ENCODE peak calls at places on chromosome 20, in seven cellular contexts. One of them, this sample, is unnamed.

GRCh38 chr20:44810061-44810390 is 320 bp downstream of the RIMS4 start:
- DNase-seq in CD4-positive, alpha-beta T cell: no peak
- DNase-seq in upper lobe of right lung: no peak
- DNase-seq in suprapubic skin: no peak
- DNase-seq in colonic mucosa: no peak
- DNase-seq in neural progenitor cell: no peak
- DNase-seq in uterus: no peak
- DNase-seq in this sample: no peak

GRCh38 chr20:17682103-17682888 is at the start of gene RRBP1:
- DNase-seq in CD4-positive, alpha-beta T cell: peak; percentile 92
- DNase-seq in upper lobe of right lung: peak; percentile 100
- DNase-seq in colonic mucosa: peak; percentile 98
- DNase-seq in suprapubic skin: peak; percentile 99
- DNase-seq in neural progenitor cell: peak; percentile 99
- DNase-seq in uterus: peak; percentile 98
- DNase-seq in this sample: peak; percentile 99

GRCh38 chr20:51422912-51423667 is 119.4 kb downstream of the NFATC2 start:
- DNase-seq in neural progenitor cell: no peak
- DNase-seq in colonic mucosa: no peak
- DNase-seq in CD4-positive, alpha-beta T cell: no peak
- DNase-seq in suprapubic skin: no peak
- DNase-seq in uterus: no peak
- DNase-seq in upper lobe of right lung: no peak
- DNase-seq in this sample: peak; percentile 35

GRCh38 chr20:43187476-43188233 is 2.1 kb downstream of the PTPRT start:
- DNase-seq in CD4-positive, alpha-beta T cell: peak; percentile 38
- DNase-seq in uterus: peak; percentile 60
- DNase-seq in upper lobe of right lung: peak; percentile 84
- DNase-seq in neural progenitor cell: peak; percentile 77
- DNase-seq in suprapubic skin: peak; percentile 91
- DNase-seq in colonic mucosa: peak; percentile 70
- DNase-seq in this sample: peak; percentile 85

GRCh38 chr20:57006411-57007170 is 259.9 kb downstream of the BMP7 start:
- DNase-seq in colonic mucosa: no peak
- DNase-seq in CD4-positive, alpha-beta T cell: no peak
- DNase-seq in suprapubic skin: no peak
- DNase-seq in uterus: no peak
- DNase-seq in neural progenitor cell: peak; percentile 80
- DNase-seq in upper lobe of right lung: no peak
- DNase-seq in this sample: no peak

GRCh38 chr20:57464642-57465211 is 60.2 kb downstream of the CTCFL start:
- DNase-seq in colonic mucosa: no peak
- DNase-seq in suprapubic skin: no peak
- DNase-seq in neural progenitor cell: no peak
- DNase-seq in CD4-positive, alpha-beta T cell: no peak
- DNase-seq in upper lobe of right lung: no peak
- DNase-seq in uterus: no peak
- DNase-seq in this sample: peak; percentile 72

GRCh38 chr20:23331951-23332350 is 18.6 kb upstream of the NXT1 start:
- DNase-seq in upper lobe of right lung: no peak
- DNase-seq in CD4-positive, alpha-beta T cell: no peak
- DNase-seq in colonic mucosa: no peak
- DNase-seq in neural progenitor cell: peak; percentile 24
- DNase-seq in suprapubic skin: no peak
- DNase-seq in uterus: no peak
- DNase-seq in this sample: no peak

GRCh38 chr20:9592419-9592818 is 78.0 kb downstream of the LAMP5 start:
- DNase-seq in CD4-positive, alpha-beta T cell: no peak
- DNase-seq in neural progenitor cell: no peak
- DNase-seq in suprapubic skin: no peak
- DNase-seq in uterus: no peak
- DNase-seq in upper lobe of right lung: no peak
- DNase-seq in colonic mucosa: no peak
- DNase-seq in this sample: no peak

GRCh38 chr20:19374066-19374615 is 161.7 kb downstream of the SLC24A3 start:
- DNase-seq in suprapubic skin: no peak
- DNase-seq in uterus: no peak
- DNase-seq in CD4-positive, alpha-beta T cell: no peak
- DNase-seq in colonic mucosa: no peak
- DNase-seq in neural progenitor cell: no peak
- DNase-seq in upper lobe of right lung: no peak
- DNase-seq in this sample: no peak

GRCh38 chr20:35226775-35227681 is 538 bp downstream of the MMP24 start:
- DNase-seq in upper lobe of right lung: peak; percentile 76
- DNase-seq in colonic mucosa: peak; percentile 38
- DNase-seq in neural progenitor cell: peak; percentile 90
- DNase-seq in suprapubic skin: no peak
- DNase-seq in CD4-positive, alpha-beta T cell: peak; percentile 26
- DNase-seq in uterus: peak; percentile 43
- DNase-seq in this sample: peak; percentile 74

GRCh38 chr20:38304845-38305447 is 990 bp downstream of the BPI start:
- DNase-seq in neural progenitor cell: peak; percentile 36
- DNase-seq in suprapubic skin: no peak
- DNase-seq in uterus: no peak
- DNase-seq in upper lobe of right lung: peak; percentile 73
- DNase-seq in CD4-positive, alpha-beta T cell: no peak
- DNase-seq in colonic mucosa: peak; percentile 33
- DNase-seq in this sample: peak; percentile 87

GRCh38 chr20:40286991-40287531 is 402.0 kb downstream of the MAFB start:
- DNase-seq in CD4-positive, alpha-beta T cell: no peak
- DNase-seq in suprapubic skin: peak; percentile 89
- DNase-seq in colonic mucosa: peak; percentile 51
- DNase-seq in neural progenitor cell: no peak
- DNase-seq in uterus: peak; percentile 32
- DNase-seq in upper lobe of right lung: peak; percentile 84
- DNase-seq in this sample: peak; percentile 68

GRCh38 chr20:58700121-58700780 is 7.7 kb downstream of the NPEPL1 start:
- DNase-seq in upper lobe of right lung: no peak
- DNase-seq in neural progenitor cell: no peak
- DNase-seq in colonic mucosa: no peak
- DNase-seq in uterus: peak; percentile 2
- DNase-seq in CD4-positive, alpha-beta T cell: no peak
- DNase-seq in suprapubic skin: no peak
- DNase-seq in this sample: peak; percentile 56

GRCh38 chr20:11979306-11980128 is 61.8 kb downstream of the BTBD3 start:
- DNase-seq in suprapubic skin: no peak
- DNase-seq in colonic mucosa: no peak
- DNase-seq in neural progenitor cell: no peak
- DNase-seq in CD4-positive, alpha-beta T cell: no peak
- DNase-seq in upper lobe of right lung: no peak
- DNase-seq in uterus: no peak
- DNase-seq in this sample: no peak

GRCh38 chr20:23005761-23006160 is 29.4 kb upstream of the SSTR4 start:
- DNase-seq in suprapubic skin: no peak
- DNase-seq in colonic mucosa: no peak
- DNase-seq in upper lobe of right lung: no peak
- DNase-seq in neural progenitor cell: no peak
- DNase-seq in uterus: no peak
- DNase-seq in CD4-positive, alpha-beta T cell: no peak
- DNase-seq in this sample: no peak

GRCh38 chr20:6575912-6576391 is 191.5 kb upstream of the BMP2 start:
- DNase-seq in uterus: no peak
- DNase-seq in upper lobe of right lung: no peak
- DNase-seq in suprapubic skin: no peak
- DNase-seq in neural progenitor cell: no peak
- DNase-seq in colonic mucosa: no peak
- DNase-seq in CD4-positive, alpha-beta T cell: no peak
- DNase-seq in this sample: no peak

GRCh38 chr20:38001981-38002380 is 31.3 kb downstream of the TTI1 start:
- DNase-seq in neural progenitor cell: no peak
- DNase-seq in colonic mucosa: no peak
- DNase-seq in suprapubic skin: no peak
- DNase-seq in uterus: no peak
- DNase-seq in upper lobe of right lung: no peak
- DNase-seq in CD4-positive, alpha-beta T cell: no peak
- DNase-seq in this sample: no peak

GRCh38 chr20:25090492-25091429 is 8.8 kb upstream of the VSX1 start:
- DNase-seq in colonic mucosa: peak; percentile 56
- DNase-seq in neural progenitor cell: no peak
- DNase-seq in CD4-positive, alpha-beta T cell: peak; percentile 40
- DNase-seq in upper lobe of right lung: no peak
- DNase-seq in suprapubic skin: no peak
- DNase-seq in uterus: no peak
- DNase-seq in this sample: peak; percentile 90

GRCh38 chr20:40990542-40991120 is 38.0 kb upstream of the TOP1 start:
- DNase-seq in suprapubic skin: peak; percentile 85
- DNase-seq in uterus: peak; percentile 81
- DNase-seq in colonic mucosa: peak; percentile 84
- DNase-seq in neural progenitor cell: peak; percentile 87
- DNase-seq in upper lobe of right lung: peak; percentile 83
- DNase-seq in CD4-positive, alpha-beta T cell: peak; percentile 53
- DNase-seq in this sample: peak; percentile 87

GRCh38 chr20:49464556-49464955 is 17.9 kb downstream of the KCNB1 start:
- DNase-seq in uterus: no peak
- DNase-seq in neural progenitor cell: no peak
- DNase-seq in suprapubic skin: no peak
- DNase-seq in upper lobe of right lung: no peak
- DNase-seq in CD4-positive, alpha-beta T cell: no peak
- DNase-seq in colonic mucosa: no peak
- DNase-seq in this sample: no peak

GRCh38 chr20:49461894-49462293 is 20.6 kb downstream of the KCNB1 start:
- DNase-seq in uterus: no peak
- DNase-seq in suprapubic skin: no peak
- DNase-seq in colonic mucosa: no peak
- DNase-seq in CD4-positive, alpha-beta T cell: no peak
- DNase-seq in neural progenitor cell: no peak
- DNase-seq in upper lobe of right lung: no peak
- DNase-seq in this sample: no peak

GRCh38 chr20:49468412-49468811 is 14.1 kb downstream of the KCNB1 start:
- DNase-seq in neural progenitor cell: no peak
- DNase-seq in CD4-positive, alpha-beta T cell: no peak
- DNase-seq in upper lobe of right lung: no peak
- DNase-seq in uterus: no peak
- DNase-seq in colonic mucosa: no peak
- DNase-seq in suprapubic skin: no peak
- DNase-seq in this sample: no peak

GRCh38 chr20:49469060-49469459 is 13.4 kb downstream of the KCNB1 start:
- DNase-seq in upper lobe of right lung: no peak
- DNase-seq in CD4-positive, alpha-beta T cell: no peak
- DNase-seq in suprapubic skin: no peak
- DNase-seq in neural progenitor cell: no peak
- DNase-seq in uterus: no peak
- DNase-seq in colonic mucosa: no peak
- DNase-seq in this sample: no peak

DNA sequence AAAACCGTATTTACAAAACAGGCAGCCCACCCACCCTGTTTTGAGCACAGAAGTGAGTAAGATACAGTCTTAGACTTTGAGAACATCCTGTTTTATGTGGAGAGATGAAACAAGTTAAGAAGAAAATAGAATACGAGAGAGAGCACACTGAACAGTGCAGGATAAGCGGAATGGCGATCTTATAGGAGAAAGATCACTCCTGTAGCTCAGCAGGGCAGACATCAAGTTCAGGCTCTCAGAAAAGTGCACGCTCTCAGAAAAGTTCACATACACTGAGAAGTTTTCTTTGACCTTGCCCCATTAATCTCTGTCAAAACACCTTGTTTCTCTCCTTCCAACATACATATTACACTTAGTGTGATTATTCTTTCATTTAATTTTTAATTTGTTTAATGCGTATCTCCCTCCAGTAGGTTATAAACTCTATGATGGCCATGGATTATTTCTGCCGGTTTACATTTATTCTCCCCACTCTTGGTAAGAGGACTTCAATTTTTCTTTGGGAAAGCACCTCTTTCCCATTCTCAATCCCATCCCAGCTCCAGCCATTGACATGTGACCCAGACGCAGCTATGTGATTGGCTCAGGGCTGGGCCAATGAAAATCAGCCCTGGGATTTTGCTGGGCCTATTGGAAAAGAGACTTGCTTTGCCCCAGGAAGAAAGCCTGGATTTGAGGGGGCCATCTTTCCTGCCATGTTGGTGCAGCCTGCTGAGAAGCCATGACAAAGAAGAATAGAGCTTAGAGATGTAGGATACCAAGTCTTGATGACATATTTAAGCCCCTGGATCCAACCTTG is 16.2 kb downstream of the KCNB1 start:
- DNase-seq in neural progenitor cell: no peak
- DNase-seq in uterus: no peak
- DNase-seq in upper lobe of right lung: no peak
- DNase-seq in suprapubic skin: no peak
- DNase-seq in colonic mucosa: no peak
- DNase-seq in CD4-positive, alpha-beta T cell: no peak
- DNase-seq in this sample: no peak
- H3K27me3 ChIP-seq in neural progenitor cell: no peaks in the 10 kb centered on the region
- H3K27me3 ChIP-seq in uterus: no peaks in the 10 kb centered on the region
- H3K27me3 ChIP-seq in upper lobe of right lung: peaks cover 17% of the 10 kb centered on the region
- H3K27me3 ChIP-seq in suprapubic skin: peaks cover 17% of the 10 kb centered on the region
- H3K27me3 ChIP-seq in colonic mucosa: no peaks in the 10 kb centered on the region
- H3K27me3 ChIP-seq in CD4-positive, alpha-beta T cell: peaks cover 9% of the 10 kb centered on the region
- H3K27me3 ChIP-seq in this sample: peaks cover 29% of the 10 kb centered on the region

GRCh38 chr20:49426873-49427272 is 55.6 kb downstream of the KCNB1 start:
- DNase-seq in colonic mucosa: no peak
- DNase-seq in neural progenitor cell: no peak
- DNase-seq in uterus: no peak
- DNase-seq in CD4-positive, alpha-beta T cell: no peak
- DNase-seq in suprapubic skin: no peak
- DNase-seq in upper lobe of right lung: no peak
- DNase-seq in this sample: no peak
- H3K27ac ChIP-seq in colonic mucosa: no peak overlapping the region
- H3K27ac ChIP-seq in neural progenitor cell: no peak overlapping the region
- H3K27ac ChIP-seq in uterus: peak overlapping the region; percentile 82
- H3K27ac ChIP-seq in CD4-positive, alpha-beta T cell: no peak overlapping the region
- H3K27ac ChIP-seq in suprapubic skin: no peak overlapping the region
- H3K27ac ChIP-seq in upper lobe of right lung: no peak overlapping the region
- H3K27ac ChIP-seq in this sample: no peak overlapping the region

DNA sequence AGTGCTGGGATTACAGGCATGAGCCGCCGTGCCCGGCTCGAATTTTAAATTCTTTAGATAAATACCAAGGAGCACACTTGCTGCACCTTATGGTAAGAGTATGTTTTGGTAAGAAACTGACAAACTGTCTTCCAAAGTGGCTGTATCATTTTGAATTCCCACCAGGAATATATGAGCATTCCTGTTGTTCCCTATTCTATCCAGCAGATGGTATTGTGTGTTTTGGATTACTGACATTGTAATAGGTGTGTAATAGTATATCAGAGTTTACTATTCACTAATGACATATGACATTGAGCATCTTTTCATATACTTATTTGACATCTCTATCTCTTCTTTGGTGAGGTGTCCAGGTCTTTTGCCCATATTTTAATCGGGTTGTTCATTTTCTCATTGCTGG is 40.5 kb downstream of the TGM6 start:
- DNase-seq in uterus: no peak
- DNase-seq in colonic mucosa: no peak
- DNase-seq in CD4-positive, alpha-beta T cell: no peak
- DNase-seq in upper lobe of right lung: no peak
- DNase-seq in neural progenitor cell: no peak
- DNase-seq in suprapubic skin: no peak
- DNase-seq in this sample: no peak
- TF ChIP-seq CTCF in uterus: no peak
- TF ChIP-seq CTCF in colonic mucosa: no peak
- TF ChIP-seq CTCF in CD4-positive, alpha-beta T cell: no peak
- TF ChIP-seq CTCF in upper lobe of right lung: no peak
- TF ChIP-seq CTCF in neural progenitor cell: peak; percentile 17
- TF ChIP-seq CTCF in suprapubic skin: no peak
- TF ChIP-seq CTCF in this sample: no peak

GRCh38 chr20:63087872-63088680 is 81.3 kb upstream of the BHLHE23 start:
- DNase-seq in suprapubic skin: peak; percentile 49
- DNase-seq in colonic mucosa: no peak
- DNase-seq in upper lobe of right lung: peak; percentile 40
- DNase-seq in uterus: peak; percentile 7
- DNase-seq in neural progenitor cell: no peak
- DNase-seq in CD4-positive, alpha-beta T cell: no peak
- DNase-seq in this sample: peak; percentile 35
- H3K27me3 ChIP-seq in suprapubic skin: peaks cover 93% of the 10 kb centered on the region
- H3K27me3 ChIP-seq in colonic mucosa: no peaks in the 10 kb centered on the region
- H3K27me3 ChIP-seq in upper lobe of right lung: peaks cover 36% of the 10 kb centered on the region
- H3K27me3 ChIP-seq in uterus: no peaks in the 10 kb centered on the region
- H3K27me3 ChIP-seq in neural progenitor cell: peaks cover 5% of the 10 kb centered on the region
- H3K27me3 ChIP-seq in CD4-positive, alpha-beta T cell: peaks cover 20% of the 10 kb centered on the region
- H3K27me3 ChIP-seq in this sample: peaks cover 26% of the 10 kb centered on the region